ENCODE peak calls at places on chromosomes 6 and 20, in eight cellular contexts. E is left ventricle myocardium superior; U is NCI-H1105 treated with DMSO at 0.1 percent for 48 hours; S is right lobe of liver; G is cerebellar nuclear complex; D is effector memory CD8-positive, alpha-beta T cell; A is fibroblast of lung; I is body of pancreas. N is an unnamed sample.

GRCh38 chr6:99521557-99522286 is 6.5 kb upstream of the USP45 start:
- DNase-seq in U (peak), D (no peak), E (peak), A (peak), S (no peak), I (no peak), G (no peak), N (peak)

GRCh38 chr6:168021581-168021980 is 24.1 kb downstream of the KIF25 start:
- DNase-seq in E (no peak), D (no peak), I (no peak), A (no peak), S (no peak), G (no peak), U (no peak), N (no peak)

GRCh38 chr6:170034294-170034693 is 256.6 kb downstream of the DLL1 start:
- DNase-seq in E (peak), I (peak), S (no peak), G (no peak), U (no peak), A (no peak), D (no peak), N (no peak)

GRCh38 chr20:40294747-40295146 is 394.3 kb downstream of the MAFB start:
- DNase-seq in I (no peak), U (no peak), D (no peak), E (no peak), A (no peak), S (no peak), G (no peak), N (no peak)

GRCh38 chr6:138429731-138430130 is 25.7 kb downstream of the HEBP2 start:
- DNase-seq in I (no peak), D (no peak), G (no peak), A (no peak), E (no peak), S (no peak), U (no peak), N (no peak)

GRCh38 chr20:50111120-50111828 is 1.7 kb downstream of the UBE2V1 start:
- DNase-seq in U (no peak), G (no peak), E (no peak), I (no peak), D (no peak), S (no peak), A (no peak), N (no peak)

GRCh38 chr6:67640462-67640861 is 994.6 kb upstream of the ADGRB3 start:
- DNase-seq in S (no peak), G (no peak), D (no peak), A (peak), E (no peak), I (no peak), U (peak), N (peak)

GRCh38 chr20:7775072-7775471 is 165.2 kb downstream of the HAO1 start:
- DNase-seq in D (no peak), S (no peak), I (no peak), E (no peak), A (peak), U (no peak), G (no peak), N (no peak)

GRCh38 chr6:7282097-7282906 is 30.7 kb downstream of the SSR1 start:
- DNase-seq in I (no peak), G (no peak), D (no peak), A (no peak), E (no peak), S (no peak), U (no peak), N (no peak)

GRCh38 chr6:95249176-95249575 is 328.2 kb upstream of the MANEA start:
- DNase-seq in A (peak), D (no peak), G (no peak), U (no peak), S (no peak), E (no peak), I (no peak), N (peak)

GRCh38 chr6:111524252-111524651 is 41.2 kb upstream of the REV3L start:
- DNase-seq in E (no peak), A (no peak), S (no peak), U (no peak), I (no peak), D (no peak), G (no peak), N (no peak)

GRCh38 chr20:41287327-41287726 is 30.2 kb downstream of the ZHX3 start:
- DNase-seq in G (no peak), S (no peak), U (no peak), E (no peak), I (no peak), D (no peak), A (peak), N (no peak)

GRCh38 chr6:117307655-117308054 is 42.3 kb downstream of the VGLL2 start:
- DNase-seq in U (no peak), D (no peak), S (no peak), I (no peak), E (no peak), G (no peak), A (no peak), N (no peak)

GRCh38 chr20:43910564-43910963 is 4.1 kb upstream of the TOX2 start:
- DNase-seq in A (no peak), G (no peak), U (no peak), S (no peak), E (no peak), I (no peak), D (no peak), N (no peak)

GRCh38 chr6:37049990-37050853 is 44.8 kb downstream of the FGD2 start:
- DNase-seq in E (peak), D (peak), A (no peak), U (no peak), I (no peak), S (peak), G (no peak), N (no peak)

GRCh38 chr6:89693207-89693606 is 54.7 kb upstream of the LYRM2 start:
- DNase-seq in U (no peak), E (no peak), I (no peak), D (no peak), S (no peak), G (no peak), A (no peak), N (no peak)